ENCODE peak calls at places on chromosomes 12 and 14, in seven cellular contexts. One of them, this sample, is unnamed.

GRCh38 chr12:3044141-3044630 is 33.0 kb upstream of the TSPAN9 start:
- DNase-seq in IMR-90: no peak
- DNase-seq in H1: no peak
- DNase-seq in PC-9: no peak
- DNase-seq in neuronal stem cell: no peak
- DNase-seq in neural progenitor cell: no peak
- DNase-seq in fibroblast of lung: no peak
- DNase-seq in this sample: no peak

GRCh38 chr14:64760146-64760755 is 56.0 kb downstream of the PLEKHG3 start:
- DNase-seq in IMR-90: peak
- DNase-seq in PC-9: no peak
- DNase-seq in H1: peak
- DNase-seq in neural progenitor cell: peak
- DNase-seq in neuronal stem cell: peak
- DNase-seq in fibroblast of lung: peak
- DNase-seq in this sample: peak

GRCh38 chr14:21044106-21044618 is 2.0 kb downstream of the RNASE7 start:
- DNase-seq in fibroblast of lung: no peak
- DNase-seq in IMR-90: no peak
- DNase-seq in H1: no peak
- DNase-seq in PC-9: peak
- DNase-seq in neuronal stem cell: no peak
- DNase-seq in neural progenitor cell: no peak
- DNase-seq in this sample: no peak

GRCh38 chr14:34913619-34914018 is 38.5 kb upstream of the BAZ1A start:
- DNase-seq in IMR-90: no peak
- DNase-seq in H1: no peak
- DNase-seq in neural progenitor cell: no peak
- DNase-seq in neuronal stem cell: no peak
- DNase-seq in PC-9: no peak
- DNase-seq in fibroblast of lung: no peak
- DNase-seq in this sample: no peak

GRCh38 chr14:63757211-63757610 is 29.3 kb upstream of the SGPP1 start:
- DNase-seq in neuronal stem cell: no peak
- DNase-seq in IMR-90: no peak
- DNase-seq in fibroblast of lung: no peak
- DNase-seq in neural progenitor cell: no peak
- DNase-seq in H1: no peak
- DNase-seq in PC-9: no peak
- DNase-seq in this sample: no peak

GRCh38 chr12:115763376-115763775 is 514.1 kb downstream of the MED13L start:
- DNase-seq in IMR-90: no peak
- DNase-seq in neuronal stem cell: no peak
- DNase-seq in neural progenitor cell: no peak
- DNase-seq in H1: no peak
- DNase-seq in PC-9: no peak
- DNase-seq in fibroblast of lung: peak
- DNase-seq in this sample: no peak

GRCh38 chr12:76720068-76720467 is 43.8 kb upstream of the ZDHHC17 start:
- DNase-seq in fibroblast of lung: no peak
- DNase-seq in neural progenitor cell: no peak
- DNase-seq in IMR-90: peak
- DNase-seq in PC-9: peak
- DNase-seq in neuronal stem cell: no peak
- DNase-seq in H1: no peak
- DNase-seq in this sample: no peak

GRCh38 chr12:113497709-113498108 is 26.0 kb upstream of the LHX5 start:
- DNase-seq in neural progenitor cell: no peak
- DNase-seq in fibroblast of lung: no peak
- DNase-seq in IMR-90: no peak
- DNase-seq in H1: no peak
- DNase-seq in neuronal stem cell: no peak
- DNase-seq in PC-9: no peak
- DNase-seq in this sample: no peak

GRCh38 chr14:102654298-102654697 is 61.8 kb downstream of the RCOR1 start:
- DNase-seq in neural progenitor cell: no peak
- DNase-seq in fibroblast of lung: no peak
- DNase-seq in neuronal stem cell: no peak
- DNase-seq in PC-9: no peak
- DNase-seq in H1: no peak
- DNase-seq in IMR-90: no peak
- DNase-seq in this sample: no peak

GRCh38 chr14:95207475-95208253 is 50.3 kb upstream of the DICER1 start:
- DNase-seq in PC-9: no peak
- DNase-seq in neural progenitor cell: no peak
- DNase-seq in IMR-90: no peak
- DNase-seq in fibroblast of lung: no peak
- DNase-seq in neuronal stem cell: no peak
- DNase-seq in H1: no peak
- DNase-seq in this sample: no peak

GRCh38 chr12:56385873-56386272 is 23.2 kb upstream of the APOF start:
- DNase-seq in neuronal stem cell: no peak
- DNase-seq in PC-9: peak
- DNase-seq in fibroblast of lung: no peak
- DNase-seq in IMR-90: no peak
- DNase-seq in neural progenitor cell: no peak
- DNase-seq in H1: no peak
- DNase-seq in this sample: peak

GRCh38 chr14:49999216-49999761 is 106.4 kb downstream of the ARF6 start:
- DNase-seq in IMR-90: peak
- DNase-seq in neuronal stem cell: no peak
- DNase-seq in fibroblast of lung: peak
- DNase-seq in PC-9: peak
- DNase-seq in H1: no peak
- DNase-seq in neural progenitor cell: no peak
- DNase-seq in this sample: peak

GRCh38 chr14:105863296-105864108 is 337.1 kb downstream of the TMEM121 start:
- DNase-seq in neural progenitor cell: no peak
- DNase-seq in PC-9: no peak
- DNase-seq in neuronal stem cell: no peak
- DNase-seq in H1: no peak
- DNase-seq in IMR-90: no peak
- DNase-seq in fibroblast of lung: no peak
- DNase-seq in this sample: peak

GRCh38 chr12:21475552-21475951 is 25.9 kb downstream of the RECQL start:
- DNase-seq in fibroblast of lung: no peak
- DNase-seq in H1: no peak
- DNase-seq in neural progenitor cell: no peak
- DNase-seq in IMR-90: no peak
- DNase-seq in neuronal stem cell: no peak
- DNase-seq in PC-9: no peak
- DNase-seq in this sample: no peak

GRCh38 chr12:118332511-118332910 is 40.2 kb downstream of the TAOK3 start:
- DNase-seq in neural progenitor cell: no peak
- DNase-seq in fibroblast of lung: peak
- DNase-seq in PC-9: no peak
- DNase-seq in H1: no peak
- DNase-seq in IMR-90: peak
- DNase-seq in neuronal stem cell: no peak
- DNase-seq in this sample: no peak

GRCh38 chr14:64112859-64113258 is 181.3 kb downstream of the ESR2 start:
- DNase-seq in fibroblast of lung: no peak
- DNase-seq in neuronal stem cell: no peak
- DNase-seq in neural progenitor cell: no peak
- DNase-seq in PC-9: no peak
- DNase-seq in IMR-90: no peak
- DNase-seq in H1: no peak
- DNase-seq in this sample: no peak

GRCh38 chr12:113432976-113433375 is 10.8 kb downstream of the SDSL start:
- DNase-seq in PC-9: no peak
- DNase-seq in fibroblast of lung: no peak
- DNase-seq in neuronal stem cell: no peak
- DNase-seq in IMR-90: no peak
- DNase-seq in H1: no peak
- DNase-seq in neural progenitor cell: no peak
- DNase-seq in this sample: no peak

GRCh38 chr12:120709976-120710804 is at the start of gene UNC119B:
- DNase-seq in H1: peak
- DNase-seq in PC-9: no peak
- DNase-seq in neuronal stem cell: peak
- DNase-seq in IMR-90: peak
- DNase-seq in neural progenitor cell: peak
- DNase-seq in fibroblast of lung: no peak
- DNase-seq in this sample: peak

GRCh38 chr12:53684654-53685220 is 8.9 kb upstream of the ATP5MC2 start:
- DNase-seq in PC-9: no peak
- DNase-seq in H1: no peak
- DNase-seq in neuronal stem cell: no peak
- DNase-seq in fibroblast of lung: no peak
- DNase-seq in IMR-90: no peak
- DNase-seq in neural progenitor cell: no peak
- DNase-seq in this sample: no peak

DNA sequence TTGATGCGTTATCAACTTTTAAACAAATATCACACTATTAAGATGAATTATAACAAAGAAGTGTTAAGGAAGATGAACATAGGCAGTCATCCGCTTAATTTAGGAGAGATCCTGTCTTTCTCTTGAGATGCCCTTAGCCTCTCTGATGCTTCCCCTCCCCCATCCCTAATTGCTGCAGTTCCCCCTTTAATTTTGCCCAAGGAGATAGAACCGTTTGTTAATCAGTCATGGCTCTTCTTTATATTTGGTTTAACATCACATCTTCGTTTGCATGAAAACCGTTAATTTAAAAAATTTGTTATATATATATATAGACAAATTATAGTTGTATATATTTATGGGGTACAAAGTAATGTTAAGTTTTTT is 1.9 kb downstream of the ALX1 start:
- DNase-seq in PC-9: no peak
- DNase-seq in neuronal stem cell: no peak
- DNase-seq in IMR-90: no peak
- DNase-seq in fibroblast of lung: no peak
- DNase-seq in neural progenitor cell: peak
- DNase-seq in H1: no peak
- DNase-seq in this sample: no peak
- H3K4me2 ChIP-seq in PC-9: peak
- H3K4me2 ChIP-seq in neuronal stem cell: no peak
- H3K4me2 ChIP-seq in IMR-90: no peak
- H3K4me2 ChIP-seq in fibroblast of lung: no peak
- H3K4me2 ChIP-seq in neural progenitor cell: peak
- H3K4me2 ChIP-seq in H1: peak
- H3K4me2 ChIP-seq in this sample: no peak

GRCh38 chr14:104076743-104077142 is 8.8 kb upstream of the ASPG start:
- DNase-seq in neuronal stem cell: no peak
- DNase-seq in neural progenitor cell: no peak
- DNase-seq in fibroblast of lung: no peak
- DNase-seq in PC-9: no peak
- DNase-seq in H1: no peak
- DNase-seq in IMR-90: no peak
- DNase-seq in this sample: no peak

GRCh38 chr14:104075530-104076151 is 9.9 kb upstream of the ASPG start:
- DNase-seq in fibroblast of lung: peak
- DNase-seq in neural progenitor cell: no peak
- DNase-seq in IMR-90: no peak
- DNase-seq in PC-9: no peak
- DNase-seq in neuronal stem cell: no peak
- DNase-seq in H1: no peak
- DNase-seq in this sample: peak

GRCh38 chr14:104080557-104081492 is 4.7 kb upstream of the ASPG start:
- DNase-seq in PC-9: no peak
- DNase-seq in fibroblast of lung: no peak
- DNase-seq in H1: no peak
- DNase-seq in neural progenitor cell: no peak
- DNase-seq in IMR-90: no peak
- DNase-seq in neuronal stem cell: no peak
- DNase-seq in this sample: no peak

GRCh38 chr14:104081493-104081835 is 4.0 kb upstream of the ASPG start:
- DNase-seq in neural progenitor cell: no peak
- DNase-seq in IMR-90: no peak
- DNase-seq in PC-9: no peak
- DNase-seq in H1: no peak
- DNase-seq in neuronal stem cell: no peak
- DNase-seq in fibroblast of lung: no peak
- DNase-seq in this sample: no peak

GRCh38 chr14:104078031-104078455 is 7.5 kb upstream of the ASPG start:
- DNase-seq in neuronal stem cell: peak
- DNase-seq in fibroblast of lung: peak
- DNase-seq in PC-9: peak
- DNase-seq in neural progenitor cell: peak
- DNase-seq in H1: peak
- DNase-seq in IMR-90: peak
- DNase-seq in this sample: peak
- H2AFZ ChIP-seq in neuronal stem cell: peak
- H2AFZ ChIP-seq in fibroblast of lung: no peak
- H2AFZ ChIP-seq in PC-9: no peak
- H2AFZ ChIP-seq in neural progenitor cell: no peak
- H2AFZ ChIP-seq in H1: peak
- H2AFZ ChIP-seq in IMR-90: peak
- H2AFZ ChIP-seq in this sample: peak

GRCh38 chr14:22536853-22537338 is 52.1 kb downstream of the DAD1 start:
- DNase-seq in fibroblast of lung: peak
- DNase-seq in neuronal stem cell: no peak
- DNase-seq in IMR-90: peak
- DNase-seq in PC-9: peak
- DNase-seq in neural progenitor cell: no peak
- DNase-seq in H1: no peak
- DNase-seq in this sample: peak

GRCh38 chr14:22534547-22534946 is 54.5 kb downstream of the DAD1 start:
- DNase-seq in PC-9: no peak
- DNase-seq in fibroblast of lung: no peak
- DNase-seq in neural progenitor cell: no peak
- DNase-seq in neuronal stem cell: no peak
- DNase-seq in IMR-90: no peak
- DNase-seq in H1: no peak
- DNase-seq in this sample: no peak

GRCh38 chr14:22535916-22536315 is 53.1 kb downstream of the DAD1 start:
- DNase-seq in neural progenitor cell: no peak
- DNase-seq in IMR-90: no peak
- DNase-seq in neuronal stem cell: no peak
- DNase-seq in H1: no peak
- DNase-seq in fibroblast of lung: no peak
- DNase-seq in PC-9: no peak
- DNase-seq in this sample: no peak

GRCh38 chr14:22533739-22534359 is 55.2 kb downstream of the DAD1 start:
- DNase-seq in neuronal stem cell: no peak
- DNase-seq in fibroblast of lung: no peak
- DNase-seq in neural progenitor cell: no peak
- DNase-seq in IMR-90: no peak
- DNase-seq in H1: no peak
- DNase-seq in PC-9: no peak
- DNase-seq in this sample: no peak

DNA sequence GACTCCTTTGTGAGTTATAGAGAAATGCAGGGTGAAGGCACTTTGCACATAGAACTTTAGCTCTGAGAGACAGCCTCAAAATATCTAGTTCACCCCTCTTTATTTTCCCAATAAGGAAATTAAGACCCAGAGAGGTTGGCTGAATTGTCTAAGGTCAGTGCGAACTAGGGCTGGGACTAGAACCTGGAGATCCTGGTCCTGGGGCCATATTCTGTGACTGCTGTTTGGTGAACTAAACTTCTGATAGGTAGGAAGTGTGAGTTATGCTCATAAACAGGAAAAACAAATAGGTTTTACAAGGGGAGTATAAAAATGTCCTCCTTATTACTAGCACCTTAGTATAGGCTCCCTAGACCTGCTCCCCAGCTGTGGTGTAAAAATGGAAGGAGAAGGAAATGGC is 53.9 kb downstream of the DAD1 start:
- DNase-seq in neuronal stem cell: no peak
- DNase-seq in fibroblast of lung: no peak
- DNase-seq in H1: no peak
- DNase-seq in IMR-90: no peak
- DNase-seq in PC-9: no peak
- DNase-seq in neural progenitor cell: no peak
- DNase-seq in this sample: no peak
- H3K27ac ChIP-seq in neuronal stem cell: no peak
- H3K27ac ChIP-seq in fibroblast of lung: no peak
- H3K27ac ChIP-seq in H1: no peak
- H3K27ac ChIP-seq in IMR-90: no peak
- H3K27ac ChIP-seq in PC-9: no peak
- H3K27ac ChIP-seq in neural progenitor cell: no peak
- H3K27ac ChIP-seq in this sample: no peak

GRCh38 chr12:22653075-22653474 is 28.1 kb downstream of the ETNK1 start:
- DNase-seq in PC-9: no peak
- DNase-seq in IMR-90: peak
- DNase-seq in fibroblast of lung: peak
- DNase-seq in neural progenitor cell: no peak
- DNase-seq in neuronal stem cell: no peak
- DNase-seq in H1: no peak
- DNase-seq in this sample: no peak
- H3K4me2 ChIP-seq in PC-9: no peak
- H3K4me2 ChIP-seq in IMR-90: peak
- H3K4me2 ChIP-seq in fibroblast of lung: no peak
- H3K4me2 ChIP-seq in neural progenitor cell: no peak
- H3K4me2 ChIP-seq in neuronal stem cell: no peak
- H3K4me2 ChIP-seq in H1: no peak
- H3K4me2 ChIP-seq in this sample: no peak

This sample was measured in Karpas-422.